ENCODE peak calls at places on chromosomes 11 and 22, in seven cellular contexts. Q is A549, T is IMR-90, K is HCT116, L is HepG2, B is GM12878, F is H1. Y is an unnamed sample.

GRCh38 chr11:60485987-60486386 is 6.6 kb upstream of the MS4A12 start:
- DNase-seq in Q (peak; percentile 21), T (no peak), K (peak; percentile 79), L (peak; percentile 54), B (peak; percentile 86), F (no peak), Y (peak; percentile 64)

GRCh38 chr22:38034278-38034882 is 22.8 kb upstream of the PICK1 start:
- DNase-seq in Q (peak; percentile 85), T (peak; percentile 91), K (peak; percentile 68), L (peak; percentile 50), B (peak; percentile 15), F (peak; percentile 56), Y (peak; percentile 81)

GRCh38 chr11:59253001-59253400 is 40.3 kb upstream of the MPEG1 start:
- DNase-seq in Q (no peak), T (no peak), K (no peak), L (no peak), B (no peak), F (no peak), Y (no peak)

GRCh38 chr22:22598144-22598543 is 39.1 kb upstream of the PRAME start:
- DNase-seq in Q (no peak), T (no peak), K (no peak), L (no peak), B (no peak), F (no peak), Y (no peak)

GRCh38 chr11:74005721-74006517 is 3.0 kb downstream of the UCP3 start:
- DNase-seq in Q (no peak), T (no peak), K (no peak), L (no peak), B (no peak), F (no peak), Y (no peak)

GRCh38 chr22:44541671-44542319 is 43.8 kb upstream of the RTL6 start:
- DNase-seq in Q (no peak), T (no peak), K (no peak), L (no peak), B (no peak), F (no peak), Y (no peak)

GRCh38 chr11:62603072-62603408 is 1.4 kb upstream of the MTA2 start:
- DNase-seq in Q (no peak), T (no peak), K (no peak), L (no peak), B (no peak), F (no peak), Y (no peak)

GRCh38 chr22:46846154-46846831 is 83.8 kb downstream of the TBC1D22A start:
- DNase-seq in Q (no peak), T (peak; percentile 19), K (no peak), L (no peak), B (no peak), F (no peak), Y (no peak)

GRCh38 chr11:69196322-69197169 is 40.8 kb downstream of the SMIM38 start:
- DNase-seq in Q (no peak), T (no peak), K (no peak), L (no peak), B (no peak), F (no peak), Y (no peak)

GRCh38 chr11:46465683-46466082 is 74.1 kb upstream of the CHRM4 start:
- DNase-seq in Q (no peak), T (no peak), K (no peak), L (peak; percentile 11), B (no peak), F (no peak), Y (no peak)

GRCh38 chr22:19179472-19180048 is 1.0 kb upstream of the SLC25A1 start:
- DNase-seq in Q (peak; percentile 55), T (peak; percentile 85), K (peak; percentile 57), L (peak; percentile 66), B (peak; percentile 28), F (peak; percentile 73), Y (peak; percentile 95)

GRCh38 chr11:35082322-35083180 is 56.4 kb upstream of the CD44 start:
- DNase-seq in Q (peak; percentile 95), T (peak; percentile 83), K (peak; percentile 81), L (no peak), B (peak; percentile 83), F (no peak), Y (peak; percentile 86)

GRCh38 chr11:9759519-9760179 is 95.8 kb downstream of the SWAP70 start:
- DNase-seq in Q (peak; percentile 93), T (peak; percentile 100), K (peak; percentile 96), L (peak; percentile 52), B (peak; percentile 74), F (no peak), Y (peak; percentile 42)

GRCh38 chr11:109075976-109076375 is 346.0 kb upstream of the C11orf87 start:
- DNase-seq in Q (no peak), T (no peak), K (no peak), L (no peak), B (no peak), F (no peak), Y (no peak)

GRCh38 chr11:64016512-64016911 is 19.2 kb upstream of the FLRT1 start:
- DNase-seq in Q (no peak), T (no peak), K (no peak), L (no peak), B (no peak), F (no peak), Y (no peak)

GRCh38 chr11:118528511-118528910 is 1.2 kb downstream of the TTC36 start:
- DNase-seq in Q (no peak), T (no peak), K (no peak), L (no peak), B (no peak), F (no peak), Y (no peak)

GRCh38 chr22:31820655-31821054 is 66.8 kb downstream of the DEPDC5 start:
- DNase-seq in Q (no peak), T (no peak), K (no peak), L (no peak), B (no peak), F (no peak), Y (no peak)

GRCh38 chr11:1931791-1932480 is 12.4 kb downstream of the TNNT3 start:
- DNase-seq in Q (no peak), T (no peak), K (no peak), L (no peak), B (no peak), F (no peak), Y (no peak)

GRCh38 chr11:70710192-70710965 is 312.1 kb downstream of the CTTN start:
- DNase-seq in Q (no peak), T (no peak), K (no peak), L (no peak), B (no peak), F (no peak), Y (no peak)

GRCh38 chr11:31529701-31530100 is 20.1 kb downstream of the ELP4 start:
- DNase-seq in Q (no peak), T (no peak), K (no peak), L (no peak), B (no peak), F (no peak), Y (no peak)

GRCh38 chr22:17580461-17581031 is 17.2 kb downstream of the SLC25A18 start:
- DNase-seq in Q (no peak), T (no peak), K (no peak), L (peak; percentile 41), B (no peak), F (no peak), Y (peak; percentile 37)

GRCh38 chr11:64340671-64341335 is 799 bp downstream of the CCDC88B start:
- DNase-seq in Q (no peak), T (no peak), K (no peak), L (no peak), B (no peak), F (no peak), Y (peak; percentile 66)

GRCh38 chr11:11798586-11799438 is 43.0 kb upstream of the USP47 start:
- DNase-seq in Q (peak; percentile 77), T (peak; percentile 78), K (peak; percentile 60), L (peak; percentile 60), B (no peak), F (no peak), Y (peak; percentile 64)

GRCh38 chr11:112826026-112826425 is 135.2 kb upstream of the NCAM1 start:
- DNase-seq in Q (no peak), T (no peak), K (no peak), L (no peak), B (no peak), F (no peak), Y (no peak)

DNA sequence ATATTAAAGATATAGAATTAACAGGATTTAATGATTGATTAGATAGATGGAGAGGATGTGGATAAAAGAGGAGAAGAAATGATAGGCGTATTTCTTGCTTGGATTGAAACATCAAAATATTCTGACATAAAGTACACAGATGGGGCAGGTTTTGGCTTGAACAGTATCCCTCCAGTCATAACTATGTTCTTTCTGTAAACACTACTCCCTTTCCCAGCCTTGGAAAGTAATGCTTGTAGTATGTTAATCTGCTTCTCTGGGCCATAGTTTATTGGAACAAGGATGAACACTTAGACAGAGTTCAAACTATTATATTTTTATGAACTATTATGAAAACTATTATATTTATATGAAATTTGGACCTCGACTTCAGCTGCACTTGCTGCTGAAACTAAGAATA is 419.2 kb downstream of the AASDHPPT start:
- DNase-seq in Q (no peak), T (peak; percentile 66), K (no peak), L (no peak), B (no peak), F (no peak), Y (no peak)
- TF ChIP-seq CEBPB in Q (no peak), T (no peak), K (no peak), L (no peak), B (no peak), F (no peak), Y (no peak)

GRCh38 chr11:128624269-128625170 is 37.2 kb upstream of the ETS1 start:
- DNase-seq in Q (no peak), T (no peak), K (no peak), L (no peak), B (no peak), F (no peak), Y (no peak)
- TF ChIP-seq CEBPB in Q (no peak), T (no peak), K (no peak), L (no peak), B (no peak), F (no peak), Y (no peak)

GRCh38 chr11:86919557-86920210 is 35.5 kb downstream of the FZD4 start:
- DNase-seq in Q (peak; percentile 57), T (peak; percentile 81), K (peak; percentile 54), L (peak; percentile 43), B (no peak), F (no peak), Y (peak; percentile 35)
- TF ChIP-seq CEBPB in Q (no peak), T (peak; percentile 6), K (no peak), L (no peak), B (no peak), F (no peak), Y (no peak)

GRCh38 chr11:115325523-115325922 is 178.7 kb downstream of the CADM1 start:
- DNase-seq in Q (no peak), T (no peak), K (no peak), L (no peak), B (no peak), F (no peak), Y (no peak)
- TF ChIP-seq CEBPB in Q (no peak), T (no peak), K (no peak), L (no peak), B (no peak), F (no peak), Y (no peak)